ENCODE peak calls at places on chromosomes 4 and X, in four cellular contexts. C is colonic mucosa, E is tibial nerve, K is aorta. T is an unnamed sample.

GRCh38 chrX:112888916-112889315 is 48.3 kb upstream of the AMOT start:
- DNase-seq in C (no peak), K (no peak), E (no peak), T (no peak)

GRCh38 chr4:2072971-2073807 is 14.1 kb downstream of the NAT8L start:
- DNase-seq in C (no peak), K (peak; percentile 46), E (no peak), T (no peak)

GRCh38 chr4:108166441-108167315 is 2.1 kb downstream of the LEF1 start:
- DNase-seq in E (no peak), C (peak; percentile 27), K (no peak), T (no peak)

GRCh38 chr4:3025881-3026280 is 48.5 kb downstream of the HTT-AS start:
- DNase-seq in K (peak; percentile 18), E (no peak), C (no peak), T (no peak)

GRCh38 chr4:172726001-172726423 is 442.6 kb upstream of the GALNT7 start:
- DNase-seq in C (peak; percentile 76), K (no peak), E (no peak), T (no peak)

GRCh38 chr4:78323439-78323838 is 228.1 kb upstream of the ANXA3 start:
- DNase-seq in E (no peak), C (no peak), K (no peak), T (no peak)

GRCh38 chr4:174282836-174283506 is 496 bp downstream of the FBXO8 start:
- DNase-seq in E (peak; percentile 86), K (peak; percentile 84), C (peak; percentile 89), T (peak; percentile 80)

GRCh38 chrX:24990585-24990984 is 25.2 kb downstream of the ARX start:
- DNase-seq in K (no peak), C (no peak), E (no peak), T (no peak)

GRCh38 chr4:2259541-2260267 is 2.2 kb downstream of the MXD4 start:
- DNase-seq in E (no peak), C (no peak), K (peak; percentile 42), T (no peak)

GRCh38 chr4:2800691-2801596 is 8.1 kb downstream of the SH3BP2 start:
- DNase-seq in C (peak; percentile 56), K (peak; percentile 92), E (peak; percentile 58), T (no peak)

GRCh38 chr4:66750273-66750672 is 795.0 kb downstream of the CENPC start:
- DNase-seq in C (no peak), K (no peak), E (no peak), T (no peak)

GRCh38 chr4:122922877-122923511 is 597 bp upstream of the NUDT6 start:
- DNase-seq in K (peak; percentile 91), C (peak; percentile 92), E (peak; percentile 80), T (peak; percentile 60)

GRCh38 chrX:17164936-17165335 is 210.1 kb upstream of the NHS start:
- DNase-seq in C (no peak), E (no peak), K (no peak), T (no peak)

GRCh38 chrX:9595131-9595530 is 130.3 kb downstream of the TBL1X start:
- DNase-seq in C (no peak), E (no peak), K (no peak), T (no peak)

GRCh38 chr4:19241845-19242244 is 1009.9 kb upstream of the SLIT2 start:
- DNase-seq in C (no peak), K (no peak), E (no peak), T (no peak)

GRCh38 chr4:176309046-176309445 is 10.7 kb upstream of the SPCS3 start:
- DNase-seq in C (no peak), E (no peak), K (no peak), T (no peak)

GRCh38 chrX:45322382-45322781 is 121.7 kb upstream of the DIPK2B start:
- DNase-seq in E (peak; percentile 24), K (peak; percentile 43), C (peak; percentile 48), T (no peak)

GRCh38 chr4:87848622-87849351 is 16.0 kb downstream of the MEPE start:
- DNase-seq in C (peak; percentile 43), K (peak; percentile 56), E (peak; percentile 69), T (peak; percentile 2)

GRCh38 chr4:124862261-124862660 is 149.7 kb upstream of the ANKRD50 start:
- DNase-seq in C (no peak), E (no peak), K (no peak), T (no peak)

GRCh38 chrX:151153086-151153485 is 23.3 kb upstream of the GPR50 start:
- DNase-seq in K (no peak), E (no peak), C (no peak), T (no peak)

DNA sequence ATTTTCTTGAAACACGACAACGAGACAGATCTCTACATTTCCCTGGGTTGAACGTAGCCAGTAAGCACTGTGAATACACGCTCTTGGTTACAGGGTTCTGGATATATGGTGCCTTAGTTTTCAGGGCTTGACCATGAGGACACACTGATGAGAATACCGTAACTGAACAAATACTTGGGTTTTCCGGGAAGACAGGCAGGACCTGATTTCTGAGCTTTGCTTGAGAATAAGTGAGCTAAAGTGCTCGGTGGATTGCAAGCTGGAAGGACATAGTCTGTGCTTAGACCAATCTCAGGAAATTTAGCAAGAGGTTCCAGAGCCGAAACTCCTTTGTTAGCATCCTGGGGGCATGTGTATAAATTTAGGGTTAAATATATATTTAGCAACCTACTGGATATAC is 876 bp upstream of the TACR3 start:
- DNase-seq in E (no peak), C (no peak), K (no peak), T (no peak)
- H3K4me3 ChIP-seq in E (no peak overlapping the region), C (no peak overlapping the region), K (no peak overlapping the region), T (no peak overlapping the region)

GRCh38 chr4:6471303-6472007 is 959 bp downstream of the PPP2R2C start:
- DNase-seq in C (no peak), E (no peak), K (no peak), T (no peak)
- H3K27ac ChIP-seq in C (no peak overlapping the region), E (no peak overlapping the region), K (no peak overlapping the region), T (no peak overlapping the region)

GRCh38 chrX:53474707-53475106 is 40.5 kb upstream of the HSD17B10 start:
- DNase-seq in E (no peak), K (no peak), C (no peak), T (no peak)

GRCh38 chrX:53471346-53471745 is 37.2 kb upstream of the HSD17B10 start:
- DNase-seq in E (no peak), K (no peak), C (no peak), T (no peak)

GRCh38 chrX:53479295-53479694 is 45.1 kb upstream of the HSD17B10 start:
- DNase-seq in E (no peak), C (no peak), K (no peak), T (no peak)

GRCh38 chrX:53481093-53481492 is 46.9 kb upstream of the HSD17B10 start:
- DNase-seq in K (no peak), E (no peak), C (peak; percentile 31), T (no peak)

DNA sequence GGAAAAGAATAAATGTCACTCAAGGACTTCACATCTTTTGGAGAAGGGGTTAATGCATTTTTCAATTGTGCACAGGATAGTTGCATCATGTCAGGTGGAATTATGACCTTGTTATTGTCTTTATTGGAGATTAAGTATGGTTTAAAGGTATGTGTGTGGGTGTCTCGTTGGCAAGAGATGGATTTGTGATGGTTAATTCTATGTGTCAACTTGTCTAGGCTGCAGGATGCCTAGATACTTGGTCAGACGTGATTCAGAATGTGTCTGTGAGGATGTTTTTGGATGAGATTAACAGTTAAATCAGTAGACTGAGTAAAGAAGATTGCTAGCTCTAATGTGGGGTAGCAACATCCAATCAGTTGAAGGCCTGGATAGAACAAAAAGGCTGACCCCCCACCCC is 42.2 kb upstream of the HSD17B10 start:
- DNase-seq in E (no peak), K (no peak), C (no peak), T (no peak)
- H3K4me3 ChIP-seq in E (no peak overlapping the region), K (no peak overlapping the region), C (no peak overlapping the region), T (no peak overlapping the region)

DNA sequence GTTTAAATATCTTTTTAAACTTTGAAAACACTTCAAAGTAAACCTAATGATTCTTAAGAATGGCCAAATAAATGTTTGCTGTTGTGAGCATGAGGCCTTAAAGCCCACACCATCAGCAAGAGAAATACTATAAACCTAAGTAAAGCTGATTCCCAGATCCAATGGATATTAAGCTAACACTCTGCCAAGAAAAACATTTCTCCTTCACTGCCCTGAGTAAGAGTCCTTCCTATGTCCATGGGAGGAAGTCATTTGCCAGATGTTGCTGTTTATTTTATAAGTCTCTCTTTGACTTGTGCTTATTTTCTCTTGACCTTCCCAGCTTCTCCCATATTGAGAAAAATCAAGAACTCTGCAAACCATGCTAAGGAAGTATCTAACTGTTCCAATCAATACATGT is 154.3 kb upstream of the EDNRA start:
- DNase-seq in E (no peak), K (no peak), C (no peak), T (no peak)
- H3K27ac ChIP-seq in E (no peak overlapping the region), K (no peak overlapping the region), C (no peak overlapping the region), T (no peak overlapping the region)

DNA sequence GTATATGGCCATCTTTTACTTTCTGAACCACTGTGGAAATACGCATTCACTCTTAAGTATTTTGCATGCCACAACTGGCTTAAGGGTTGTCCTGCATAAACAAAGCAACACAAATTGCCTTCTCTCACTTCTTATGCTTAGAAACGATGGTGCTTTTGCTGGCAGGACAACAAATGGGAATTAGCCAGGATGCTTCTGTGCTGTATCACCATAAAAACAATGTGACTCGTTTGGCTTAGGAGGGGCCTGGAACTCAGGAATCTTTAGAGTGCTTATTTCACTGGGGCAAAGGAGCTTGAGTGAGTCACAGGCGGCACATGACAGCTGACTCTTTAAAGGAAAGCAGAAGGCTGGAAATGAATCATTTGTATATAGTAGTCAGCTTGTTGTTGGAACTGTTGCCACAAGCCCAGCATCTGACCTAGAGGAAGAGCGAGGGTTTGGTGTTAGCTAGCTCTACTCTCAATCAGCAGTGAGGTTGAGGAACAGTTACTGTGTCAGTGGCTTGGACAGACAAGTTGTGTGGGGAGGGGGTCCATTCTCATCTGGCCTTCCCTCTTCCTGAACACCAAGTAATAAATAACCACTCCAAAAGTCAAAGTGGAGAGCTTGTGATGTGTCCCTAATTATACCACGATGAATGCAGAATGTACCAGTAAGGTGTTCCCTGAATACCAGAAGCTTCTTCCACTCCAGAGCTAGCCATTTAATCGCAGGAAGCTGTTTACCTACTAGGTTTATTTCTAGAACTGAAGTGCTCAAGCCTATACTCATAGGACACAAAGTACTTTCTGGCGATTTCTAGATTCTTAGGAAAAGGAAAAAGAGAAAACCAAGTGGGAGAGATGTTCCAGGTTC is 293.1 kb downstream of the CAMK2D start:
- DNase-seq in C (peak; percentile 58), E (peak; percentile 82), K (peak; percentile 91), T (no peak)
- H3K4me3 ChIP-seq in C (no peak overlapping the region), E (no peak overlapping the region), K (no peak overlapping the region), T (no peak overlapping the region)

T was measured in effector memory CD4-positive, alpha-beta T cell.